ENCODE peak calls at places on chromosome 17, in four cellular contexts. K is progenitor cell of endocrine pancreas, J is H9, R is MCF 10A. N is an unnamed sample.

GRCh38 chr17:31379796-31380195 is 11.7 kb upstream of the RAB11FIP4 start:
- DNase-seq in K (no peak), J (no peak), R (no peak), N (no peak)

GRCh38 chr17:66842505-66842904 is 7.6 kb downstream of the CACNG5 start:
- DNase-seq in K (no peak), J (no peak), R (no peak), N (no peak)

GRCh38 chr17:44108440-44109311 is 14.8 kb downstream of the HDAC5 start:
- DNase-seq in K (no peak), J (no peak), R (peak), N (peak)

GRCh38 chr17:20236586-20237227 is 227.5 kb downstream of the SPECC1 start:
- DNase-seq in K (no peak), J (no peak), R (no peak), N (no peak)

GRCh38 chr17:1967092-1967662 is 58.0 kb downstream of the RTN4RL1 start:
- DNase-seq in K (no peak), J (peak), R (no peak), N (no peak)

GRCh38 chr17:76385892-76386786 is 1.7 kb downstream of the SPHK1 start:
- DNase-seq in K (peak), J (peak), R (peak), N (peak)

GRCh38 chr17:56995776-56996175 is 17.8 kb downstream of the SCPEP1 start:
- DNase-seq in K (no peak), J (no peak), R (no peak), N (no peak)

GRCh38 chr17:50241431-50241830 is 32.8 kb upstream of the TMEM92 start:
- DNase-seq in K (no peak), J (no peak), R (no peak), N (no peak)

GRCh38 chr17:44005865-44006580 is 1.6 kb downstream of the NAGS start:
- DNase-seq in K (no peak), J (peak), R (no peak), N (no peak)

GRCh38 chr17:37483311-37484039 is 6.2 kb upstream of the DUSP14 start:
- DNase-seq in K (no peak), J (no peak), R (peak), N (no peak)

GRCh38 chr17:9226794-9227135 is 205.5 kb downstream of the NTN1 start:
- DNase-seq in K (no peak), J (peak), R (no peak), N (no peak)

GRCh38 chr17:19002805-19003542 is 1.6 kb downstream of the FAM83G start:
- DNase-seq in K (no peak), J (no peak), R (peak), N (no peak)

GRCh38 chr17:57484081-57484666 is 227.9 kb downstream of the MSI2 start:
- DNase-seq in K (no peak), J (no peak), R (no peak), N (no peak)

GRCh38 chr17:7005716-7006115 is 6.7 kb upstream of the RNASEK start:
- DNase-seq in K (no peak), J (no peak), R (no peak), N (no peak)

GRCh38 chr17:153851-154250 is 16.5 kb downstream of the SCGB1C2 start:
- DNase-seq in K (no peak), J (no peak), R (no peak), N (no peak)

GRCh38 chr17:3732171-3732570 is 8.5 kb downstream of the HASPIN start:
- DNase-seq in K (no peak), J (no peak), R (no peak), N (no peak)

GRCh38 chr17:75078097-75079022 is 9.4 kb upstream of the SLC16A5 start:
- DNase-seq in K (no peak), J (peak), R (peak), N (no peak)

GRCh38 chr17:860805-861204 is 78.7 kb downstream of the MRM3 start:
- DNase-seq in K (no peak), J (no peak), R (no peak), N (no peak)

GRCh38 chr17:5580367-5580766 is 3.9 kb downstream of the NLRP1 start:
- DNase-seq in K (no peak), J (no peak), R (peak), N (no peak)

GRCh38 chr17:12078791-12079190 is 58.1 kb downstream of the MAP2K4 start:
- DNase-seq in K (no peak), J (no peak), R (peak), N (no peak)

GRCh38 chr17:49035470-49036269 is 38.5 kb downstream of the IGF2BP1 start:
- DNase-seq in K (peak), J (peak), R (peak), N (no peak)

GRCh38 chr17:20151174-20151573 is 142.0 kb downstream of the SPECC1 start:
- DNase-seq in K (no peak), J (no peak), R (no peak), N (no peak)

GRCh38 chr17:57396515-57396921 is 140.2 kb downstream of the MSI2 start:
- DNase-seq in K (no peak), J (no peak), R (no peak), N (no peak)

GRCh38 chr17:71329310-71330098 is 791.3 kb upstream of the SOX9 start:
- DNase-seq in K (no peak), J (no peak), R (no peak), N (no peak)

DNA sequence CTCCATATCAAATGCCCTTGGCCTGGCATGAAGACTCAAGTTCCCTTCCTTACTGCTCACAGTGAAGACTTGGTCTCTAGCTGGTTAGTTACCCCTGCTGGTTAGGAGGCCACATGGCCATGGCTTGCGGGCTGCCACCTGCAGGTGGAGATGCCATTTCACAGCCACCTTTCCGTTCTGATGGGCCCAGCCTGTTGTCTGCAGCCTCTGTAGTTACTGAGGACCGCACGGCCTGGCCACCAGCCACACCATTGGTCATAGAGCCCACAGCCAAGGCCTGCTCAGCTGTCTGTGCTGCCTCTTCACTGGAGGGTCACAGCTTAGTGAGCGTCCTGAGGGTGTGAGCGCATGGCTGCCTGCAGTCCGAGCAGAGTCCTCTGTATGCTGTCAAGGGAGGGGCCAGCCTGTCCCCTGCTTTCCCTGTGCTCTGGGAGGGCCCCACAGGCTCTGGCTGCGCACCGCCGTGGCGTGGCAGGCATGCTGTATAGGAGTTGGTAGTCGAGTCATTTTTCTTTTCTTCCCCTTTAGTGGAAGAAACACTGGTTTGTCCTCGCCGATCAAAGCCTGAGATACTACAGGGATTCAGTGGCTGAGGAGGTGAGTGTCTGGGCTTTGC is 59.2 kb downstream of the PLD6 start:
- DNase-seq in K (no peak), J (peak), R (peak), N (no peak)
- TF ChIP-seq CTCF in K (peak), J (peak), R (no peak), N (peak)

GRCh38 chr17:54937018-54937417 is 31.4 kb downstream of the COX11 start:
- DNase-seq in K (no peak), J (no peak), R (no peak), N (no peak)
- TF ChIP-seq CTCF in K (no peak), J (no peak), R (no peak), N (no peak)

DNA sequence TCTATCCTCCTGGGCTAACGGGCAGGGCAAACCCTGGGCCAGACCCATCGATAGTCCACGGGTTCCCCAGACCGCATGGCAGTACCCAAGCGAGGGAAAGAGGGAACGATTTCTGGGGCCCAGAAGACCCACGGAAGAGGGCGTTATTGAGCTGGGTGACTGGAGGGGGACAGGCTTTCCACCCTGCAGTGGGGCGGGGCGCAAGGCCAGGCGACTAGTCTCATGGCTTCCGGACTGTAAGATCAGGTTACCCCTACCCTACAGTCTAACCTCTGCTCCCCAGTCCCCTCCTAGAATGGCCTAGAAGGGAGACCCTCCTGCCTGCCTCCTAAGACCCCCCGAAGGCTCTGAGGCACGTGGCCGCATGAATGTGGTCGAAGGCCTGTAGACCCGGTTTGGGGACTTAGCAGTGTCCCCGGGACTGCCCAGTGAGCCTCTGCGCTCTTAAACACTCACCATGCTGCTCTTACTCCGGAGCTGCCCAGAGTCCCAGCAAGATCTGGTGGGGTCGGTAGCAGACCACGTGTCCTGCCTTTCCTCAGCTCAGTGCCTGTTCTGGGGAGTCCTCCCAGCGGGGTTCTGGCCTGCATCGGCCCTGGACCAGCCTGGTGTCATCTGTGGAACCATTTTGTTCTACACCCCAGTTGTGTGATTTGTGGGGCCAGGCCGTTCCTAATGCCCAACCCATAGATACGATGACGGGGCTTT is 13.1 kb upstream of the AURKB start:
- DNase-seq in K (peak), J (peak), R (peak), N (no peak)
- TF ChIP-seq CTCF in K (peak), J (peak), R (peak), N (peak)

DNA sequence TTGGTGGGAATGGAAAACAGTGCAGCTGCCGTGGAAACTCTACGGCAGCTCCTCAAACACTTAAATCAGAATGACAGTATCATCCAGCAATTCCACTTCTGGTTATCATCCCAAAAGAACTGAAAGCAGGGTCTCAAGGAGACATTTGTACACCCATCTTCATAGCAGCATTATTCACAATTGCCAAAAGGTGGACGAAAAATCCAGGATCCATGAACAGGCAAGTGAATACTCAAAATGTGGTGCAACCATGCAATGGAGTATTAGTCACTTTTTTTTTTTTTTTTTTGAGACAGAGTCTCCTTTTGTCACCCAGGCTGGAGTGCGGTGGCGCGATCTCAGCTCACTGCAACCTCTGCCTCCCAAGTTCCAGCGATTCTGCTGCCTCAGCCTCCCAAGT is 10.6 kb upstream of the AATK start:
- DNase-seq in K (no peak), J (no peak), R (no peak), N (no peak)
- TF ChIP-seq CTCF in K (no peak), J (no peak), R (no peak), N (no peak)

GRCh38 chr17:27504188-27504995 is 48.1 kb downstream of the KSR1 start:
- DNase-seq in K (no peak), J (no peak), R (no peak), N (no peak)

GRCh38 chr17:27511154-27511553 is 54.9 kb downstream of the KSR1 start:
- DNase-seq in K (no peak), J (no peak), R (no peak), N (no peak)

GRCh38 chr17:27502526-27503324 is 46.5 kb downstream of the KSR1 start:
- DNase-seq in K (no peak), J (no peak), R (no peak), N (no peak)

GRCh38 chr17:27503636-27504035 is 47.4 kb downstream of the KSR1 start:
- DNase-seq in K (no peak), J (no peak), R (no peak), N (no peak)

DNA sequence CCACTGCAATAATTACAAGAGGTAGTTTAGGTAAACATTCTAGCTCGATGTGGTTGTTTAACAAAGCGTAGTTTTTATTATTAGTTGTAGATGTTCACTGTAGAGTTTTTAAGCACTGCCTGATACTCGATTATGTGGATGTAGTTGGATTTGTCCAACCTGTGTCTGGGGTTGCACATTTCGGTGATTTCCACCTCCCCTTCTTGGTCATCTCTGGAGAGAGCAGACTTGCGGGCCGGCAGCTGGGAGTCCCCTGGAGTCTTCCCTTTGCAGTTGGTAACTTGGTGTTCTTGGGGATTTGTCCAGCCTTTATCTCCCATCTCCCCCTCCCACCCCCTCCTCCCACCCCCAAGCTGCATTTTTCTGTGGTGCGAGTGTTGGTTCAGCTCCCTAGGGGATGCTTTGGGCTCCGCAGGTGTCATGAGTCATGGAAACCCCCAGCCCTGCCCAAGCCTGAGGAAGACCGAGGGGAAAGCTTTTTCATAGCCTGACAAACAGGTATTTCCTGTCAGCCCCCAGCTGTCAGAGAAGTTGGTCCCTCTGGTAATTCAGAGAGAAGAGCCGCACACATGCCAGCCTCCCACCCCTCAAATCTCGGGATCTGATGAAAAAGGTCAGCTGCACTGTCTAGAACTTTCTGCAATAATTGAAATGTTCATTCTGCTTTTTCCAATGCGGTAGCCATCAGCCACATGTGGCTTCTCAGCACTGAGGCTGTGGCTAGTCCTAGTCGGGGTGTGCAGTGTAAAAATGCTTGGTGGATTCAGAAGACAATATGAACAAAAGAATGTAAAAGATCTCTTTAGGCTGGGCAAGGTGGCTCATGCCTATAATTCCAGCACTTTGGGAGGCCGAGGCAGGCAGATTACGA is 50.3 kb downstream of the KSR1 start:
- DNase-seq in K (no peak), J (peak), R (no peak), N (no peak)
- TF ChIP-seq CTCF in K (no peak), J (no peak), R (no peak), N (no peak)

GRCh38 chr17:40526668-40527067 is 25.2 kb upstream of the TNS4 start:
- DNase-seq in K (no peak), J (no peak), R (no peak), N (no peak)
- TF ChIP-seq CTCF in K (no peak), J (no peak), R (no peak), N (no peak)

GRCh38 chr17:62085511-62086408 is 20.7 kb upstream of the MED13 start:
- DNase-seq in K (no peak), J (no peak), R (no peak), N (no peak)

GRCh38 chr17:62083651-62084050 is 18.6 kb upstream of the MED13 start:
- DNase-seq in K (no peak), J (no peak), R (no peak), N (no peak)

GRCh38 chr17:62075308-62075815 is 10.3 kb upstream of the MED13 start:
- DNase-seq in K (no peak), J (no peak), R (no peak), N (peak)

GRCh38 chr17:62076864-62077788 is 12.0 kb upstream of the MED13 start:
- DNase-seq in K (no peak), J (no peak), R (no peak), N (peak)

DNA sequence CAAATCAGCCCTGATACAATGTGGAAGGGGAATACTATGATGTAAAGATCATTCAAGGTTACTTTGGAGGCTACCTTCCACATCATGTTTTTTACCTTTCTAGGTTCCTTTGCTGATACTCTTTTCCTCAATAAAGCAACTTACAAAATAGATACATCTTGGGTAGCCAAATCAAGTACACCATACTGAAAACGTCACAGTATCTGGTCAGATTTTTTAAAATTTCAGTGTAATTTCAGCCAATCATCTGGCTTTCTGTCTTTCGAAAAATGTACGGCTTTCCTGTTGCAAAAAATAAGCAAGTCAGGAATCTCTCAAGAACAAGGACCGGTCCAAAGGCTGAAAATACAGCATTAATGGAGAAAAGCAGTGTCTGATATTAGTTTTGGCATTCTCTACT is 15.6 kb upstream of the MED13 start:
- DNase-seq in K (no peak), J (no peak), R (no peak), N (no peak)
- TF ChIP-seq CTCF in K (no peak), J (no peak), R (no peak), N (no peak)

GRCh38 chr17:58488428-58488890 is 251 bp upstream of the HSF5 start:
- DNase-seq in K (no peak), J (no peak), R (no peak), N (no peak)

GRCh38 chr17:58492238-58493121 is 4.3 kb upstream of the HSF5 start:
- DNase-seq in K (no peak), J (no peak), R (no peak), N (peak)

GRCh38 chr17:58491510-58492045 is 3.4 kb upstream of the HSF5 start:
- DNase-seq in K (no peak), J (no peak), R (no peak), N (peak)

GRCh38 chr17:58484600-58484999 is 3.6 kb downstream of the HSF5 start:
- DNase-seq in K (no peak), J (no peak), R (no peak), N (no peak)

DNA sequence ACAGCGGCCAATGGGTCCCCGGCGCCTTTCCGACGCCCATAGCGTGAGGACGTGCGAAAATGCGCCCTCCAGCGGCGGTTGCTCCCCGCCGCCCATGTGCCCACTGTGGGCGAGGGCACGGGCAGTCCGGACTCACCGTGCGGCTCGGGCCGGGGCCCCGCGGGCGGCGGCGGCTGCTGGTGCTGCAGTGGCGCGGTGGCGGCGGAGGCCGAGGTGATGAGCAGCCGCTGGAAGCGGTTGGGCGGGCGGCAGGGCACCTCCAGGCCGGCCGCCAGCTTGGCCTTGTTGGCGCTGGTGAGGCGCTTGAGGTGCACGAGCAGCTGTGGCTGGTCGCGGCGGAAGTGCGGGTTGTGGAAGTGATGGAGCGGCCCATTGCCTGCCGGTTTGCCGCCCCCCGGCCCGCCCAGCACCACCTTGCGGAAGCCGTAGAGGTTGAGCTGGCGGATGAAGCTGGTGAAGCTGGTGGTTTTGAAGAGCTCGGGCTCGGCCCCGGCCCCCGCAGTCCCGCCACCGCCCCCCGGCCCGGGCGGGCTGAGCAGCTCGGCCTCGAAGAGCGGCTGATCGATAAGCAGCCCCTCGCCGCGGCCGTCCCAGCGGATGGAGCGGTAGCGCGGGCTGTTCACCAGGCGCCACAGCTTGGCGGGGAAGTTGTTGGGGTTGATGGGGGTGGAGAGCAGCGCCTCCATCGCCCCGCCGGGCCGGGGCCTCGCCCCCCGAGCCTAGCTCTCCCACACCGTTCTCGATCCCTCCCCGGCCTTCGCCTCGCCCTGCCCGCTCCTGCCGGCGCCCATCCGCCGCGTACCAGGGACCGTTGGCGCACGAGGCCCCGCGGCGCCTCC is at the start of gene HSF5:
- DNase-seq in K (no peak), J (peak), R (no peak), N (peak)
- TF ChIP-seq CTCF in K (no peak), J (peak), R (no peak), N (no peak)

GRCh38 chr17:69357701-69358100 is 30.8 kb upstream of the ABCA5 start:
- DNase-seq in K (no peak), J (no peak), R (peak), N (no peak)
- TF ChIP-seq CTCF in K (no peak), J (no peak), R (no peak), N (no peak)